ENCODE peak calls at places on chromosomes 16 and 17, in four cellular contexts. One of them, this sample, is unnamed.

GRCh38 chr17:4199818-4200402 is 56.9 kb downstream of the CYB5D2 start:
- DNase-seq in activated naive CD4-positive, alpha-beta T cell: no peak
- DNase-seq in stimulated activated CD8-positive, alpha-beta memory T cell treated with anti-CD3 and anti-CD28 coated beads, Interleukin-15, amount 100 ng/mL, for 24 hours: no peak
- DNase-seq in vagina: no peak
- DNase-seq in this sample: no peak

GRCh38 chr17:65109990-65110680 is 27.0 kb upstream of the RGS9 start:
- DNase-seq in vagina: no peak
- DNase-seq in activated naive CD4-positive, alpha-beta T cell: no peak
- DNase-seq in stimulated activated CD8-positive, alpha-beta memory T cell treated with anti-CD3 and anti-CD28 coated beads, Interleukin-15, amount 100 ng/mL, for 24 hours: no peak
- DNase-seq in this sample: no peak

GRCh38 chr16:49280861-49281331 is 742 bp downstream of the CBLN1 start:
- DNase-seq in stimulated activated CD8-positive, alpha-beta memory T cell treated with anti-CD3 and anti-CD28 coated beads, Interleukin-15, amount 100 ng/mL, for 24 hours: no peak
- DNase-seq in vagina: no peak
- DNase-seq in activated naive CD4-positive, alpha-beta T cell: no peak
- DNase-seq in this sample: no peak

GRCh38 chr17:7314719-7315569 is at the start of gene GPS2:
- DNase-seq in stimulated activated CD8-positive, alpha-beta memory T cell treated with anti-CD3 and anti-CD28 coated beads, Interleukin-15, amount 100 ng/mL, for 24 hours: peak; percentile 89
- DNase-seq in activated naive CD4-positive, alpha-beta T cell: peak; percentile 86
- DNase-seq in vagina: no peak
- DNase-seq in this sample: peak; percentile 94

GRCh38 chr16:85863384-85863774 is 35.6 kb upstream of the IRF8 start:
- DNase-seq in stimulated activated CD8-positive, alpha-beta memory T cell treated with anti-CD3 and anti-CD28 coated beads, Interleukin-15, amount 100 ng/mL, for 24 hours: no peak
- DNase-seq in vagina: no peak
- DNase-seq in activated naive CD4-positive, alpha-beta T cell: no peak
- DNase-seq in this sample: no peak

GRCh38 chr16:67444259-67445125 is 13.6 kb downstream of the HSD11B2 start:
- DNase-seq in activated naive CD4-positive, alpha-beta T cell: no peak
- DNase-seq in vagina: no peak
- DNase-seq in stimulated activated CD8-positive, alpha-beta memory T cell treated with anti-CD3 and anti-CD28 coated beads, Interleukin-15, amount 100 ng/mL, for 24 hours: no peak
- DNase-seq in this sample: no peak

GRCh38 chr17:15930426-15930825 is 14.5 kb upstream of the ADORA2B start:
- DNase-seq in vagina: no peak
- DNase-seq in stimulated activated CD8-positive, alpha-beta memory T cell treated with anti-CD3 and anti-CD28 coated beads, Interleukin-15, amount 100 ng/mL, for 24 hours: no peak
- DNase-seq in activated naive CD4-positive, alpha-beta T cell: no peak
- DNase-seq in this sample: no peak

GRCh38 chr17:32943647-32944191 is 15.8 kb downstream of the TMEM98 start:
- DNase-seq in activated naive CD4-positive, alpha-beta T cell: no peak
- DNase-seq in stimulated activated CD8-positive, alpha-beta memory T cell treated with anti-CD3 and anti-CD28 coated beads, Interleukin-15, amount 100 ng/mL, for 24 hours: no peak
- DNase-seq in vagina: no peak
- DNase-seq in this sample: no peak

GRCh38 chr16:55506083-55506482 is 2.8 kb upstream of the LPCAT2 start:
- DNase-seq in vagina: no peak
- DNase-seq in stimulated activated CD8-positive, alpha-beta memory T cell treated with anti-CD3 and anti-CD28 coated beads, Interleukin-15, amount 100 ng/mL, for 24 hours: no peak
- DNase-seq in activated naive CD4-positive, alpha-beta T cell: no peak
- DNase-seq in this sample: no peak

GRCh38 chr17:42266918-42267766 is 9.0 kb downstream of the STAT5B start:
- DNase-seq in stimulated activated CD8-positive, alpha-beta memory T cell treated with anti-CD3 and anti-CD28 coated beads, Interleukin-15, amount 100 ng/mL, for 24 hours: no peak
- DNase-seq in activated naive CD4-positive, alpha-beta T cell: no peak
- DNase-seq in vagina: no peak
- DNase-seq in this sample: no peak

GRCh38 chr16:86751081-86752030 is 173.0 kb downstream of the FOXL1 start:
- DNase-seq in activated naive CD4-positive, alpha-beta T cell: no peak
- DNase-seq in vagina: no peak
- DNase-seq in stimulated activated CD8-positive, alpha-beta memory T cell treated with anti-CD3 and anti-CD28 coated beads, Interleukin-15, amount 100 ng/mL, for 24 hours: no peak
- DNase-seq in this sample: no peak

GRCh38 chr17:51050291-51051033 is 70.2 kb downstream of the SPAG9 start:
- DNase-seq in vagina: no peak
- DNase-seq in activated naive CD4-positive, alpha-beta T cell: no peak
- DNase-seq in stimulated activated CD8-positive, alpha-beta memory T cell treated with anti-CD3 and anti-CD28 coated beads, Interleukin-15, amount 100 ng/mL, for 24 hours: no peak
- DNase-seq in this sample: no peak

GRCh38 chr17:49835472-49835871 is 12.4 kb downstream of the TAC4 start:
- DNase-seq in activated naive CD4-positive, alpha-beta T cell: no peak
- DNase-seq in stimulated activated CD8-positive, alpha-beta memory T cell treated with anti-CD3 and anti-CD28 coated beads, Interleukin-15, amount 100 ng/mL, for 24 hours: no peak
- DNase-seq in vagina: no peak
- DNase-seq in this sample: no peak

GRCh38 chr16:3175157-3176153 is 12.5 kb upstream of the OR1F1 start:
- DNase-seq in activated naive CD4-positive, alpha-beta T cell: no peak
- DNase-seq in stimulated activated CD8-positive, alpha-beta memory T cell treated with anti-CD3 and anti-CD28 coated beads, Interleukin-15, amount 100 ng/mL, for 24 hours: no peak
- DNase-seq in vagina: no peak
- DNase-seq in this sample: no peak

GRCh38 chr16:12901204-12901596 is 198 bp upstream of the SHISA9 start:
- DNase-seq in stimulated activated CD8-positive, alpha-beta memory T cell treated with anti-CD3 and anti-CD28 coated beads, Interleukin-15, amount 100 ng/mL, for 24 hours: no peak
- DNase-seq in vagina: no peak
- DNase-seq in activated naive CD4-positive, alpha-beta T cell: no peak
- DNase-seq in this sample: no peak

GRCh38 chr17:78133971-78134898 is 3.7 kb downstream of the TMC8 start:
- DNase-seq in vagina: no peak
- DNase-seq in stimulated activated CD8-positive, alpha-beta memory T cell treated with anti-CD3 and anti-CD28 coated beads, Interleukin-15, amount 100 ng/mL, for 24 hours: no peak
- DNase-seq in activated naive CD4-positive, alpha-beta T cell: no peak
- DNase-seq in this sample: peak; percentile 70

GRCh38 chr16:69225136-69225535 is 38.2 kb downstream of the SNTB2 start:
- DNase-seq in activated naive CD4-positive, alpha-beta T cell: no peak
- DNase-seq in vagina: no peak
- DNase-seq in stimulated activated CD8-positive, alpha-beta memory T cell treated with anti-CD3 and anti-CD28 coated beads, Interleukin-15, amount 100 ng/mL, for 24 hours: no peak
- DNase-seq in this sample: no peak

GRCh38 chr17:40552806-40553693 is 12.2 kb downstream of the CCR7 start:
- DNase-seq in stimulated activated CD8-positive, alpha-beta memory T cell treated with anti-CD3 and anti-CD28 coated beads, Interleukin-15, amount 100 ng/mL, for 24 hours: no peak
- DNase-seq in activated naive CD4-positive, alpha-beta T cell: no peak
- DNase-seq in vagina: no peak
- DNase-seq in this sample: peak; percentile 9

GRCh38 chr17:5249615-5250014 is 15.0 kb upstream of the SCIMP start:
- DNase-seq in stimulated activated CD8-positive, alpha-beta memory T cell treated with anti-CD3 and anti-CD28 coated beads, Interleukin-15, amount 100 ng/mL, for 24 hours: no peak
- DNase-seq in activated naive CD4-positive, alpha-beta T cell: no peak
- DNase-seq in vagina: no peak
- DNase-seq in this sample: peak; percentile 54

GRCh38 chr16:6146874-6147425 is 1049.4 kb upstream of the EEF2KMT start:
- DNase-seq in vagina: no peak
- DNase-seq in stimulated activated CD8-positive, alpha-beta memory T cell treated with anti-CD3 and anti-CD28 coated beads, Interleukin-15, amount 100 ng/mL, for 24 hours: no peak
- DNase-seq in activated naive CD4-positive, alpha-beta T cell: no peak
- DNase-seq in this sample: no peak

GRCh38 chr17:13917635-13918034 is 151.7 kb upstream of the COX10 start:
- DNase-seq in vagina: no peak
- DNase-seq in stimulated activated CD8-positive, alpha-beta memory T cell treated with anti-CD3 and anti-CD28 coated beads, Interleukin-15, amount 100 ng/mL, for 24 hours: no peak
- DNase-seq in activated naive CD4-positive, alpha-beta T cell: no peak
- DNase-seq in this sample: no peak

GRCh38 chr17:61412860-61413653 is 13.4 kb downstream of the TBX2 start:
- DNase-seq in stimulated activated CD8-positive, alpha-beta memory T cell treated with anti-CD3 and anti-CD28 coated beads, Interleukin-15, amount 100 ng/mL, for 24 hours: no peak
- DNase-seq in vagina: no peak
- DNase-seq in activated naive CD4-positive, alpha-beta T cell: no peak
- DNase-seq in this sample: no peak

GRCh38 chr17:48487221-48487620 is 43.6 kb downstream of the HOXB1 start:
- DNase-seq in stimulated activated CD8-positive, alpha-beta memory T cell treated with anti-CD3 and anti-CD28 coated beads, Interleukin-15, amount 100 ng/mL, for 24 hours: no peak
- DNase-seq in activated naive CD4-positive, alpha-beta T cell: no peak
- DNase-seq in vagina: no peak
- DNase-seq in this sample: no peak

GRCh38 chr16:54812229-54812628 is 118.4 kb upstream of the IRX5 start:
- DNase-seq in vagina: no peak
- DNase-seq in activated naive CD4-positive, alpha-beta T cell: no peak
- DNase-seq in stimulated activated CD8-positive, alpha-beta memory T cell treated with anti-CD3 and anti-CD28 coated beads, Interleukin-15, amount 100 ng/mL, for 24 hours: no peak
- DNase-seq in this sample: no peak

GRCh38 chr16:30084816-30085159 is 6.9 kb downstream of the TBX6 start:
- DNase-seq in activated naive CD4-positive, alpha-beta T cell: no peak
- DNase-seq in vagina: no peak
- DNase-seq in stimulated activated CD8-positive, alpha-beta memory T cell treated with anti-CD3 and anti-CD28 coated beads, Interleukin-15, amount 100 ng/mL, for 24 hours: no peak
- DNase-seq in this sample: no peak

GRCh38 chr16:48862087-48862532 is 252.1 kb upstream of the N4BP1 start:
- DNase-seq in stimulated activated CD8-positive, alpha-beta memory T cell treated with anti-CD3 and anti-CD28 coated beads, Interleukin-15, amount 100 ng/mL, for 24 hours: no peak
- DNase-seq in vagina: no peak
- DNase-seq in activated naive CD4-positive, alpha-beta T cell: no peak
- DNase-seq in this sample: no peak

GRCh38 chr17:75693500-75694481 is 26.7 kb downstream of the SAP30BP start:
- DNase-seq in vagina: no peak
- DNase-seq in stimulated activated CD8-positive, alpha-beta memory T cell treated with anti-CD3 and anti-CD28 coated beads, Interleukin-15, amount 100 ng/mL, for 24 hours: no peak
- DNase-seq in activated naive CD4-positive, alpha-beta T cell: no peak
- DNase-seq in this sample: no peak

This sample was measured in natural killer cell.